ENCODE peak calls at places on chromosomes 13 and 19, in seven cellular contexts. J is AG09319; N is activated T-helper 9 cell treated with anti-CD3 and anti-CD28 coated beads, Interleukin-2, amount 50 U/mL, for 16 hours; U is suprapubic skin; W is stimulated activated CD8-positive, alpha-beta memory T cell treated with anti-CD3 and anti-CD28 coated beads, Interleukin-4, amount 100 ng/mL, for 24 hours; X is Peyer's patch; Q is astrocyte of the spinal cord. E is an unnamed sample.

GRCh38 chr13:29564828-29565227 is 30.7 kb downstream of the SLC7A1 start:
- DNase-seq in N (no peak), W (no peak), Q (no peak), U (no peak), J (no peak), X (no peak), E (no peak)

GRCh38 chr13:82292334-82292733 is 1589.9 kb downstream of the SLITRK1 start:
- DNase-seq in Q (no peak), W (no peak), N (no peak), U (no peak), X (no peak), J (no peak), E (no peak)

GRCh38 chr13:42926555-42926954 is 65.5 kb downstream of the EPSTI1 start:
- DNase-seq in U (no peak), J (no peak), N (no peak), Q (no peak), W (no peak), X (no peak), E (no peak)

GRCh38 chr13:113883314-113883811 is 19.5 kb upstream of the GAS6 start:
- DNase-seq in X (no peak), Q (no peak), N (no peak), U (peak), J (no peak), W (no peak), E (no peak)

GRCh38 chr19:36686365-36687213 is 823 bp upstream of the ZNF567 start:
- DNase-seq in W (no peak), J (no peak), Q (peak), X (no peak), N (no peak), U (no peak), E (no peak)

GRCh38 chr19:48997972-48998371 is 4.3 kb downstream of the RUVBL2 start:
- DNase-seq in Q (peak), N (no peak), J (no peak), X (peak), U (no peak), W (peak), E (no peak)

GRCh38 chr13:107864543-107865460 is 350.5 kb downstream of the LIG4 start:
- DNase-seq in W (no peak), J (no peak), U (no peak), X (no peak), Q (peak), N (no peak), E (no peak)

GRCh38 chr13:28679628-28680027 is 20.7 kb downstream of the POMP start:
- DNase-seq in U (no peak), N (no peak), Q (peak), X (no peak), J (no peak), W (no peak), E (no peak)

GRCh38 chr19:10431254-10431942 is 11.1 kb downstream of the PDE4A start:
- DNase-seq in W (no peak), J (no peak), Q (no peak), X (peak), U (no peak), N (no peak), E (no peak)

GRCh38 chr13:23440821-23441608 is 7.5 kb upstream of the SACS start:
- DNase-seq in Q (no peak), U (no peak), N (no peak), X (no peak), W (no peak), J (no peak), E (no peak)

GRCh38 chr13:43023244-43023931 is at the start of gene DNAJC15:
- DNase-seq in N (peak), Q (peak), W (peak), U (peak), J (no peak), X (peak), E (peak)

GRCh38 chr19:4304509-4305252 is at the start of gene FSD1:
- DNase-seq in Q (peak), W (peak), X (peak), J (no peak), U (no peak), N (peak), E (peak)

GRCh38 chr13:94416454-94417080 is 62.9 kb downstream of the DCT start:
- DNase-seq in W (no peak), J (no peak), X (no peak), U (no peak), N (no peak), Q (no peak), E (no peak)

GRCh38 chr13:99884913-99885312 is 86.7 kb downstream of the ZIC5 start:
- DNase-seq in U (no peak), X (no peak), J (no peak), Q (no peak), N (no peak), W (no peak), E (no peak)

GRCh38 chr19:36207605-36208252 is 6.7 kb downstream of the ZNF565 start:
- DNase-seq in N (no peak), Q (no peak), W (no peak), X (no peak), U (no peak), J (no peak), E (no peak)

GRCh38 chr19:2221918-2222317 is 14.2 kb downstream of the PLEKHJ1 start:
- DNase-seq in N (no peak), W (no peak), Q (no peak), J (no peak), U (no peak), X (no peak), E (no peak)

GRCh38 chr19:42480335-42481095 is 37.8 kb upstream of the CXCL17 start:
- DNase-seq in Q (no peak), U (no peak), N (no peak), X (no peak), J (no peak), W (no peak), E (no peak)

GRCh38 chr13:48730971-48731658 is 77.4 kb downstream of the CYSLTR2 start:
- DNase-seq in N (no peak), W (no peak), Q (peak), U (no peak), X (no peak), J (no peak), E (no peak)

GRCh38 chr19:38139122-38139521 is 84.9 kb downstream of the DPF1 start:
- DNase-seq in U (no peak), J (no peak), N (no peak), Q (no peak), W (no peak), X (no peak), E (no peak)

GRCh38 chr13:109654341-109655205 is 131.8 kb downstream of the IRS2 start:
- DNase-seq in U (no peak), J (no peak), Q (no peak), W (no peak), N (no peak), X (no peak), E (no peak)

GRCh38 chr13:113907637-113908617 is 44.1 kb upstream of the GAS6 start:
- DNase-seq in N (no peak), J (no peak), U (no peak), X (no peak), W (no peak), Q (peak), E (no peak)

GRCh38 chr13:110509478-110509926 is 52.0 kb downstream of the RAB20 start:
- DNase-seq in X (no peak), J (no peak), N (no peak), U (no peak), Q (no peak), W (no peak), E (no peak)

GRCh38 chr19:10219678-10220077 is 11.5 kb downstream of the S1PR2 start:
- DNase-seq in X (no peak), J (no peak), N (peak), Q (no peak), W (peak), U (no peak), E (peak)

GRCh38 chr19:53659292-53659691 is 27.5 kb downstream of the DPRX start:
- DNase-seq in J (no peak), N (no peak), Q (no peak), X (no peak), W (no peak), U (no peak), E (no peak)

GRCh38 chr13:23701646-23702045 is 131.4 kb downstream of the TNFRSF19 start:
- DNase-seq in N (no peak), Q (peak), X (peak), J (peak), U (peak), W (no peak), E (no peak)

GRCh38 chr13:50616101-50616500 is 227.4 kb downstream of the DLEU7 start:
- DNase-seq in U (no peak), W (no peak), N (no peak), Q (peak), J (no peak), X (no peak), E (no peak)

GRCh38 chr13:29546662-29547061 is 48.8 kb downstream of the SLC7A1 start:
- DNase-seq in N (no peak), X (no peak), Q (no peak), W (no peak), U (no peak), J (no peak), E (no peak)

GRCh38 chr19:56727731-56728130 is 56.2 kb upstream of the ZNF835 start:
- DNase-seq in N (no peak), X (no peak), J (no peak), W (no peak), Q (no peak), U (no peak), E (no peak)

GRCh38 chr19:45040059-45040767 is 1.4 kb downstream of the CLASRP start:
- DNase-seq in W (no peak), N (no peak), J (no peak), Q (no peak), X (no peak), U (no peak), E (no peak)

GRCh38 chr19:39052243-39052746 is 19.9 kb upstream of the FBXO27 start:
- DNase-seq in J (no peak), N (peak), W (peak), U (no peak), X (peak), Q (peak), E (peak)

GRCh38 chr19:4794971-4795370 is 3.4 kb downstream of the FEM1A start:
- DNase-seq in J (no peak), Q (no peak), U (no peak), N (no peak), W (no peak), X (no peak), E (no peak)

GRCh38 chr13:96779691-96780090 is 214.6 kb downstream of the OXGR1 start:
- DNase-seq in Q (no peak), J (no peak), U (no peak), X (no peak), W (no peak), N (no peak), E (no peak)

GRCh38 chr13:110607675-110608224 is 7.6 kb upstream of the NAXD start:
- DNase-seq in Q (no peak), U (no peak), N (no peak), X (no peak), J (no peak), W (no peak), E (no peak)